ENCODE peak calls at places on chromosomes 5 and 9, in five cellular contexts. R is mesendoderm; O is activated CD8-positive, alpha-beta memory T cell treated with anti-CD3 and anti-CD28 coated beads for 4 hours; E is stimulated activated CD8-positive, alpha-beta memory T cell treated with anti-CD3 and anti-CD28 coated beads, Interleukin-15, amount 100 ng/mL, for 1 hour; D is NCI-H2081. N is an unnamed sample.

GRCh38 chr9:81317223-81317622 is 372.1 kb downstream of the TLE1 start:
- DNase-seq in R (no peak), O (no peak), E (no peak), D (no peak), N (no peak)

GRCh38 chr5:167096816-167097215 is 1194.6 kb upstream of the WWC1 start:
- DNase-seq in R (no peak), O (no peak), E (no peak), D (no peak), N (no peak)

GRCh38 chr9:127124792-127125191 is 2.4 kb upstream of the ANGPTL2 start:
- DNase-seq in R (no peak), O (no peak), E (no peak), D (no peak), N (no peak)

GRCh38 chr5:170173227-170173626 is 59.6 kb upstream of the C5orf58 start:
- DNase-seq in R (peak), O (no peak), E (no peak), D (no peak), N (peak)

GRCh38 chr5:90096415-90097081 is 313.0 kb downstream of the CETN3 start:
- DNase-seq in R (peak), O (no peak), E (no peak), D (no peak), N (peak)

GRCh38 chr9:96420468-96421219 is 2.5 kb upstream of the ZNF367 start:
- DNase-seq in R (peak), O (no peak), E (no peak), D (peak), N (peak)

GRCh38 chr9:89508951-89509607 is 11.2 kb upstream of the SEMA4D start:
- DNase-seq in R (no peak), O (no peak), E (no peak), D (no peak), N (no peak)

GRCh38 chr5:122156724-122157325 is 27.5 kb downstream of the ZNF474 start:
- DNase-seq in R (peak), O (no peak), E (no peak), D (peak), N (peak)

GRCh38 chr5:43699910-43700309 is 96.9 kb downstream of the NNT start:
- DNase-seq in R (no peak), O (no peak), E (no peak), D (no peak), N (no peak)

GRCh38 chr9:14307989-14308750 is 5.8 kb downstream of the NFIB start:
- DNase-seq in R (no peak), O (no peak), E (no peak), D (peak), N (no peak)

GRCh38 chr5:2220741-2221140 is 338.0 kb upstream of the IRX4 start:
- DNase-seq in R (no peak), O (no peak), E (no peak), D (no peak), N (no peak)

GRCh38 chr5:142308358-142308757 is 16.5 kb downstream of the SPRY4 start:
- DNase-seq in R (no peak), O (no peak), E (no peak), D (no peak), N (no peak)

GRCh38 chr9:131961496-131961880 is 118.2 kb downstream of the MED27 start:
- DNase-seq in R (no peak), O (no peak), E (no peak), D (no peak), N (no peak)

GRCh38 chr9:88060746-88061145 is 77.5 kb downstream of the SPATA31C2 start:
- DNase-seq in R (no peak), O (no peak), E (no peak), D (no peak), N (no peak)

GRCh38 chr5:157820593-157821252 is 38.2 kb downstream of the CLINT1 start:
- DNase-seq in R (peak), O (no peak), E (no peak), D (peak), N (peak)

GRCh38 chr9:134271338-134272301 is 54.6 kb upstream of the RXRA start:
- DNase-seq in R (no peak), O (no peak), E (no peak), D (no peak), N (no peak)

GRCh38 chr9:105233836-105234235 is 10.6 kb upstream of the SLC44A1 start:
- DNase-seq in R (no peak), O (no peak), E (no peak), D (no peak), N (no peak)

GRCh38 chr5:115939059-115939458 is 23.2 kb upstream of the LVRN start:
- DNase-seq in R (peak), O (no peak), E (no peak), D (no peak), N (no peak)

GRCh38 chr5:175809531-175810121 is 61.8 kb upstream of the CPLX2 start:
- DNase-seq in R (peak), O (no peak), E (no peak), D (no peak), N (peak)

GRCh38 chr9:84371737-84372136 is 31.2 kb upstream of the SLC28A3 start:
- DNase-seq in R (no peak), O (no peak), E (no peak), D (no peak), N (peak)

GRCh38 chr5:171152382-171152781 is 156.7 kb upstream of the TLX3 start:
- DNase-seq in R (peak), O (no peak), E (no peak), D (peak), N (peak)

GRCh38 chr5:134551891-134552290 is 26.4 kb downstream of the JADE2 start:
- DNase-seq in R (no peak), O (no peak), E (no peak), D (no peak), N (no peak)

GRCh38 chr5:58199087-58199486 is 260.8 kb downstream of the PLK2 start:
- DNase-seq in R (no peak), O (no peak), E (no peak), D (no peak), N (no peak)

GRCh38 chr9:83964973-83965349 is 15.1 kb downstream of the HNRNPK start:
- DNase-seq in R (no peak), O (no peak), E (no peak), D (no peak), N (no peak)

GRCh38 chr5:152288917-152289595 is 116.0 kb downstream of the NMUR2 start:
- DNase-seq in R (no peak), O (no peak), E (no peak), D (no peak), N (no peak)

GRCh38 chr5:176596689-176597416 is 13.1 kb downstream of the GPRIN1 start:
- DNase-seq in R (peak), O (peak), E (peak), D (no peak), N (no peak)

GRCh38 chr9:137463194-137463930 is 4.2 kb upstream of the NSMF start:
- DNase-seq in R (no peak), O (no peak), E (no peak), D (no peak), N (no peak)

GRCh38 chr9:132350861-132351315 is 3.9 kb downstream of the SETX start:
- DNase-seq in R (no peak), O (no peak), E (no peak), D (no peak), N (no peak)

GRCh38 chr5:171541380-171541779 is 121.9 kb downstream of the FGF18 start:
- DNase-seq in R (no peak), O (no peak), E (no peak), D (no peak), N (peak)

GRCh38 chr9:109181284-109181683 is 14.2 kb upstream of the FRRS1L start:
- DNase-seq in R (no peak), O (no peak), E (no peak), D (no peak), N (no peak)